ENCODE peak calls at places on chromosomes 5 and 9, in six cellular contexts. V is activated B cell treated with CpG ODN at 0.5 μM for 24 hours, I is cardiac fibroblast, F is fibroblast of pulmonary artery, R is adrenal gland, Z is IMR-90. Y is an unnamed sample.

GRCh38 chr5:130871346-130872086 is 293.5 kb downstream of the HINT1 start:
- DNase-seq in V (no peak), I (peak), F (peak), R (peak), Z (peak), Y (peak)

GRCh38 chr5:56518820-56519219 is 285.7 kb upstream of the ANKRD55 start:
- DNase-seq in V (no peak), I (no peak), F (no peak), R (no peak), Z (no peak), Y (no peak)

GRCh38 chr5:171418316-171418981 is 998 bp upstream of the FGF18 start:
- DNase-seq in V (peak), I (peak), F (peak), R (peak), Z (peak), Y (peak)

GRCh38 chr5:100803391-100803790 is 99.7 kb downstream of the ST8SIA4 start:
- DNase-seq in V (no peak), I (peak), F (peak), R (no peak), Z (peak), Y (no peak)

GRCh38 chr5:159419567-159419966 is 89.3 kb upstream of the IL12B start:
- DNase-seq in V (no peak), I (no peak), F (no peak), R (no peak), Z (no peak), Y (no peak)

GRCh38 chr5:151186052-151186451 is 28.5 kb upstream of the ANXA6 start:
- DNase-seq in V (no peak), I (no peak), F (no peak), R (no peak), Z (no peak), Y (no peak)

GRCh38 chr5:140351609-140352334 is 5.4 kb upstream of the HBEGF start:
- DNase-seq in V (no peak), I (peak), F (peak), R (peak), Z (peak), Y (peak)

GRCh38 chr9:89497181-89497963 is 541 bp downstream of the SEMA4D start:
- DNase-seq in V (peak), I (no peak), F (no peak), R (peak), Z (no peak), Y (no peak)

GRCh38 chr5:114207615-114208014 is 154.3 kb upstream of the KCNN2 start:
- DNase-seq in V (no peak), I (no peak), F (no peak), R (no peak), Z (no peak), Y (no peak)

GRCh38 chr5:151141535-151141934 is 16.0 kb downstream of the ANXA6 start:
- DNase-seq in V (peak), I (no peak), F (no peak), R (no peak), Z (peak), Y (no peak)

GRCh38 chr5:103375863-103376591 is 117.5 kb downstream of the MACIR start:
- DNase-seq in V (no peak), I (no peak), F (no peak), R (no peak), Z (peak), Y (no peak)

GRCh38 chr9:77170991-77171699 is 6.2 kb upstream of the VPS13A start:
- DNase-seq in V (no peak), I (no peak), F (no peak), R (no peak), Z (no peak), Y (no peak)

GRCh38 chr5:157148734-157149615 is 6.3 kb upstream of the MED7 start:
- DNase-seq in V (no peak), I (peak), F (peak), R (peak), Z (peak), Y (peak)

GRCh38 chr5:17206021-17206420 is 11.4 kb upstream of the BASP1 start:
- DNase-seq in V (no peak), I (no peak), F (no peak), R (no peak), Z (no peak), Y (no peak)

GRCh38 chr5:107652839-107653607 is 17.7 kb downstream of the EFNA5 start:
- DNase-seq in V (no peak), I (no peak), F (no peak), R (no peak), Z (no peak), Y (no peak)

GRCh38 chr9:22158983-22159382 is 149.9 kb upstream of the CDKN2B start:
- DNase-seq in V (no peak), I (peak), F (peak), R (peak), Z (peak), Y (peak)

GRCh38 chr9:113566712-113567071 is 103.2 kb downstream of the RGS3 start:
- DNase-seq in V (no peak), I (no peak), F (no peak), R (no peak), Z (no peak), Y (no peak)

GRCh38 chr9:86099695-86100364 is 472 bp upstream of the GOLM1 start:
- DNase-seq in V (peak), I (peak), F (peak), R (peak), Z (peak), Y (peak)

GRCh38 chr9:73911814-73912213 is 585.3 kb upstream of the RORB start:
- DNase-seq in V (no peak), I (no peak), F (no peak), R (no peak), Z (no peak), Y (no peak)

GRCh38 chr5:132808448-132808847 is 4.7 kb upstream of the SOWAHA start:
- DNase-seq in V (no peak), I (no peak), F (no peak), R (no peak), Z (no peak), Y (no peak)

GRCh38 chr9:111795557-111795839 is 761 bp upstream of the SHOC1 start:
- DNase-seq in V (no peak), I (no peak), F (no peak), R (no peak), Z (no peak), Y (no peak)

GRCh38 chr9:99873943-99874584 is 32.4 kb upstream of the STX17 start:
- DNase-seq in V (no peak), I (peak), F (no peak), R (peak), Z (peak), Y (peak)

GRCh38 chr9:76732341-76732958 is 31.8 kb upstream of the PCA3 start:
- DNase-seq in V (no peak), I (no peak), F (no peak), R (no peak), Z (no peak), Y (peak)

GRCh38 chr5:147403659-147404640 is 105.9 kb downstream of the DPYSL3 start:
- DNase-seq in V (no peak), I (peak), F (peak), R (peak), Z (peak), Y (peak)

GRCh38 chr5:181042036-181042435 is 2.0 kb downstream of the BTNL9 start:
- DNase-seq in V (no peak), I (no peak), F (no peak), R (no peak), Z (no peak), Y (no peak)

GRCh38 chr5:135827965-135828792 is 6.3 kb upstream of the SLC25A48 start:
- DNase-seq in V (no peak), I (no peak), F (no peak), R (no peak), Z (no peak), Y (no peak)

GRCh38 chr9:36855443-36856315 is 178.4 kb downstream of the PAX5 start:
- DNase-seq in V (no peak), I (peak), F (peak), R (no peak), Z (no peak), Y (no peak)

GRCh38 chr5:143065185-143065584 is 295.0 kb downstream of the ARHGAP26 start:
- DNase-seq in V (no peak), I (peak), F (peak), R (peak), Z (peak), Y (peak)

GRCh38 chr5:571791-572190 is 40.3 kb upstream of the CEP72 start:
- DNase-seq in V (no peak), I (no peak), F (no peak), R (no peak), Z (no peak), Y (no peak)
- TF ChIP-seq CTCF in V (no peak), I (no peak), F (no peak), R (no peak), Z (no peak), Y (no peak)

GRCh38 chr9:127788337-127789011 is 2.6 kb downstream of the CDK9 start:
- DNase-seq in V (no peak), I (no peak), F (no peak), R (peak), Z (no peak), Y (no peak)

GRCh38 chr9:127789179-127789578 is 3.3 kb downstream of the CDK9 start:
- DNase-seq in V (no peak), I (no peak), F (no peak), R (peak), Z (no peak), Y (no peak)

GRCh38 chr9:127785933-127786772 is at the start of gene CDK9:
- DNase-seq in V (peak), I (peak), F (peak), R (peak), Z (peak), Y (peak)

GRCh38 chr9:127785023-127785932 is 556 bp upstream of the CDK9 start:
- DNase-seq in V (peak), I (peak), F (peak), R (peak), Z (peak), Y (peak)

DNA sequence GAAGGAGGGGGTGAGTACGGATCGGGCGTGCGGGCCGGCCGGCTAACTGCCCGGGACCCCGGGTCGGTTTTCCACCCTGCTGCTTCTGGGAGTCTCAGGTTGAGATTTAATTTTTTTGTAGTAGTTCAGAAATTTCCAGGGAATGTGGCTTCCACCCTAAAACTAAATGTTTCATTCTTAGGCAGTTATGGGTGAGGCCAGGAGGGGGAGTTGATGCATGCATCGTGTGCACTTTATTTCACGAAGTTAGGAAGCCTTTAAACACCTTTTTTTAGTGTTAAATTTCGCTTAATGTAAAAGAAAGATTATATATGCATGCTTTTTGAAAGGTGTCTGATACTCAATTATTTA is 914 bp downstream of the CDK9 start:
- DNase-seq in V (no peak), I (peak), F (peak), R (no peak), Z (no peak), Y (no peak)
- TF ChIP-seq CTCF in V (no peak), I (peak), F (peak), R (peak), Z (peak), Y (peak)

GRCh38 chr9:1726993-1727759 is 288.0 kb upstream of the SMARCA2 start:
- DNase-seq in V (no peak), I (no peak), F (no peak), R (no peak), Z (no peak), Y (no peak)
- TF ChIP-seq CTCF in V (no peak), I (no peak), F (no peak), R (no peak), Z (no peak), Y (no peak)

GRCh38 chr9:131545003-131545785 is at the start of gene PRRT1B:
- DNase-seq in V (no peak), I (no peak), F (no peak), R (no peak), Z (no peak), Y (no peak)
- TF ChIP-seq CTCF in V (no peak), I (no peak), F (no peak), R (no peak), Z (no peak), Y (no peak)

GRCh38 chr9:129933709-129934586 is 98.7 kb downstream of the USP20 start:
- DNase-seq in V (no peak), I (peak), F (no peak), R (no peak), Z (peak), Y (peak)

GRCh38 chr9:129930743-129931142 is 95.5 kb downstream of the USP20 start:
- DNase-seq in V (no peak), I (peak), F (no peak), R (no peak), Z (no peak), Y (no peak)

GRCh38 chr9:129933215-129933614 is 98.0 kb downstream of the USP20 start:
- DNase-seq in V (no peak), I (peak), F (no peak), R (no peak), Z (no peak), Y (no peak)

GRCh38 chr9:129932303-129933151 is 97.3 kb downstream of the USP20 start:
- DNase-seq in V (no peak), I (peak), F (peak), R (no peak), Z (peak), Y (peak)

DNA sequence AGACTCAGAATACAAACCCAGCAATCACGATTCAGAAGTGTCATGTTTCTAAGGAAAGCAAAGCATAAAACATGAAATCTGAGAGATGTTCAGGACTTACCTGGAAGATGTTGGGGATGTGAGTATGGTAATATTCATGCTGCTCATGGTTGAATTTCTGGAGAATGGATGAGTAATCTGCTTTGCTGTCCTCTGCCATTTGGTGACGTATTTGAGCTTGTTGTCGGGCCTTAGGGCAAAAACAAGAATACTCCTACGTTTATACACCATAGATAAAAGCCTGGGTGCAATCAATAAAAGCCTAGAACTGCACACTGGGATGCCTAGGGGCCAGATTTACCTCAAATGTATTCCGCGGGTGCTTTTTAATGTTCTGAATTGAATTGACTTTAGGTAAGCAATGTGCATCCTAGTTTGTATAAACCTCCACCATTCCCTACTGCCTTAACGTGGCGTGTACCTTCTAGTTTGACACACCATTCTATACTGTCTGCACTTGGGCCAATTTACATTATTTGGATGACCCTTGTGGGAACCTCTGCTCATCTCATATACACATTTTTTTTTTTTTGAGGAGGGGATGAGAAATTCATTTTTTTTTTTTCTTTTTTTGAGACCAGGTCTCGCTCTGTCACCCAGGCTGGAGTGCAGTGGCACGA is 94.3 kb downstream of the USP20 start:
- DNase-seq in V (no peak), I (no peak), F (no peak), R (no peak), Z (no peak), Y (no peak)
- TF ChIP-seq CTCF in V (no peak), I (no peak), F (no peak), R (no peak), Z (no peak), Y (no peak)

DNA sequence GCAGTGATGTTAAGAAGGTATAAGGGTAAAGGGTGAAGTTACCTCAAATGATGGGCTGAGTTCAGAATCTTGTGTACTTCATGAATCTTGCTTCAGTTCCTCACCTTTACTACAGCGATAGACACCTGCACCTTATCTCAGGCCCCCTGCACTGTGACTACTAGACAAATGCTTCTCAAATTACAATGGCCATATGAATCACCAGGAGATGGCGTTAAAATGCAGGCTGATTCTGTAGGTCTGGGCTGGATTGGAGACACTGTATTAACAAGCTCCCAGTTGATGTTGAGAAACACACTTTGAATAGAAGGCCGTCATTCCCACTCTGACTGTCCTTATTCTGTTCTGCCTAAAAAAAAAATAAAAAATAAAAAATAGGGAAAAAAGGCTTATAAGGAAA is 29.8 kb downstream of the TARS1 start:
- DNase-seq in V (no peak), I (peak), F (peak), R (peak), Z (peak), Y (peak)
- TF ChIP-seq CTCF in V (no peak), I (peak), F (peak), R (peak), Z (peak), Y (peak)

Y was measured in foreskin fibroblast.